ENCODE peak calls at places on chromosomes 1 and 21, in ten cellular contexts. H is kidney tubule cell, Z is mucosa of descending colon, S is aorta, P is ELR, W is HAP-1, M is AG04450, T is cardiac fibroblast, V is mesothelial cell of epicardium, A is islet precursor cell. Q is an unnamed sample.

GRCh38 chr1:222914861-222915632 is 100.2 kb downstream of the DISP1 start:
- DNase-seq in T (peak), Z (no peak), V (no peak), A (no peak), W (no peak), M (no peak), H (peak), P (peak), S (no peak), Q (peak)

GRCh38 chr1:24491577-24492360 is 10.9 kb upstream of the RCAN3 start:
- DNase-seq in M (no peak), V (no peak), W (no peak), A (no peak), S (no peak), T (no peak), H (no peak), Z (no peak), P (peak), Q (no peak)

GRCh38 chr1:154199563-154199879 is 6.6 kb downstream of the CFAP141 start:
- DNase-seq in A (no peak), W (no peak), V (no peak), S (no peak), M (no peak), H (no peak), T (no peak), P (peak), Z (no peak), Q (no peak)

GRCh38 chr1:91655912-91656449 is 155.3 kb downstream of the CDC7 start:
- DNase-seq in Z (no peak), T (no peak), A (no peak), M (no peak), H (no peak), S (no peak), V (no peak), W (no peak), P (no peak), Q (no peak)

GRCh38 chr1:157077394-157077793 is 22.2 kb downstream of the ETV3L start:
- DNase-seq in M (no peak), W (no peak), P (no peak), H (no peak), S (no peak), Z (no peak), A (no peak), V (no peak), T (no peak), Q (no peak)

GRCh38 chr21:42159560-42160110 is 59.3 kb upstream of the ABCG1 start:
- DNase-seq in A (no peak), W (no peak), S (no peak), Z (peak), H (no peak), M (no peak), T (no peak), P (no peak), V (peak), Q (no peak)

GRCh38 chr1:32939655-32940371 is 24.8 kb downstream of the RNF19B start:
- DNase-seq in V (no peak), Z (peak), P (peak), M (peak), A (peak), S (no peak), H (peak), T (peak), W (no peak), Q (peak)

GRCh38 chr21:38950388-38951094 is 144.8 kb downstream of the ETS2 start:
- DNase-seq in T (peak), W (no peak), M (no peak), Z (no peak), P (peak), A (no peak), S (no peak), H (peak), V (no peak), Q (peak)

GRCh38 chr1:8191474-8191873 is 126.4 kb upstream of the SLC45A1 start:
- DNase-seq in M (no peak), T (no peak), S (peak), V (no peak), P (no peak), H (no peak), W (no peak), A (no peak), Z (no peak), Q (no peak)

GRCh38 chr1:235077571-235078479 is 50.8 kb downstream of the TOMM20 start:
- DNase-seq in Z (peak), A (no peak), P (no peak), M (no peak), V (no peak), S (no peak), H (peak), W (no peak), T (no peak), Q (no peak)

GRCh38 chr1:176741181-176741580 is 278.2 kb downstream of the PAPPA2 start:
- DNase-seq in T (no peak), Z (no peak), V (no peak), W (no peak), M (no peak), S (no peak), P (no peak), H (no peak), A (no peak), Q (no peak)